ENCODE peak calls at places on chromosome 10, in seven cellular contexts. U, D, R, Y, O, Z and E are unnamed samples.

GRCh38 chr10:77405771-77406241 is 231.8 kb downstream of the KCNMA1 start:
- DNase-seq in U (peak), R (peak), D (no peak), O (peak), Y (no peak), Z (peak), E (no peak)

GRCh38 chr10:63713191-63714144 is 192.3 kb downstream of the REEP3 start:
- DNase-seq in U (peak), Y (no peak), R (no peak), D (no peak), O (peak), Z (peak), E (no peak)

GRCh38 chr10:26486985-26487850 is 49.1 kb downstream of the APBB1IP start:
- DNase-seq in R (no peak), Z (no peak), Y (no peak), O (no peak), U (no peak), D (peak), E (no peak)

GRCh38 chr10:118962159-118962863 is 67.2 kb upstream of the NANOS1 start:
- DNase-seq in O (no peak), U (no peak), R (no peak), Z (no peak), D (no peak), Y (no peak), E (no peak)

GRCh38 chr10:239109-239508 is 103.9 kb downstream of the ZMYND11 start:
- DNase-seq in D (no peak), O (no peak), Y (no peak), U (no peak), Z (no peak), R (no peak), E (no peak)

GRCh38 chr10:68047554-68048327 is 27.3 kb downstream of the HERC4 start:
- DNase-seq in D (no peak), Z (no peak), U (no peak), Y (no peak), R (no peak), O (no peak), E (no peak)

GRCh38 chr10:6176691-6177231 is 26.0 kb upstream of the PFKFB3 start:
- DNase-seq in R (no peak), Z (no peak), Y (no peak), U (no peak), O (no peak), D (no peak), E (no peak)

GRCh38 chr10:108421256-108421655 is 1256.8 kb upstream of the SORCS1 start:
- DNase-seq in Z (no peak), Y (no peak), D (no peak), U (no peak), R (no peak), O (no peak), E (no peak)

GRCh38 chr10:69769395-69769989 is 32.2 kb upstream of the COL13A1 start:
- DNase-seq in U (peak), Y (no peak), O (peak), Z (peak), D (no peak), R (no peak), E (no peak)

GRCh38 chr10:14586901-14587300 is 187.8 kb downstream of the FAM107B start:
- DNase-seq in Z (no peak), Y (no peak), D (peak), O (no peak), R (no peak), U (no peak), E (no peak)

GRCh38 chr10:25902002-25902401 is 32.0 kb upstream of the MYO3A start:
- DNase-seq in R (no peak), O (no peak), D (no peak), U (no peak), Z (no peak), Y (no peak), E (no peak)

GRCh38 chr10:86969421-86970041 is 1.2 kb downstream of the ADIRF start:
- DNase-seq in Y (no peak), D (no peak), Z (no peak), U (no peak), O (peak), R (no peak), E (no peak)

GRCh38 chr10:72846225-72846624 is 47.3 kb upstream of the OIT3 start:
- DNase-seq in D (no peak), Z (no peak), O (no peak), R (no peak), U (no peak), Y (no peak), E (no peak)

GRCh38 chr10:24451325-24451820 is 242.4 kb downstream of the KIAA1217 start:
- DNase-seq in R (no peak), Y (no peak), Z (no peak), U (no peak), O (no peak), D (no peak), E (no peak)
- H3K27ac ChIP-seq in R (peak), Y (no peak), Z (no peak), U (no peak), O (no peak), D (no peak), E (no peak)

GRCh38 chr10:59675812-59676211 is 33.8 kb downstream of the SLC16A9 start:
- DNase-seq in D (no peak), U (no peak), O (peak), R (no peak), Y (no peak), Z (peak), E (no peak)
- TF ChIP-seq CTCF in D (no peak), U (no peak), O (peak), R (no peak), Y (no peak), Z (peak), E (no peak)

DNA sequence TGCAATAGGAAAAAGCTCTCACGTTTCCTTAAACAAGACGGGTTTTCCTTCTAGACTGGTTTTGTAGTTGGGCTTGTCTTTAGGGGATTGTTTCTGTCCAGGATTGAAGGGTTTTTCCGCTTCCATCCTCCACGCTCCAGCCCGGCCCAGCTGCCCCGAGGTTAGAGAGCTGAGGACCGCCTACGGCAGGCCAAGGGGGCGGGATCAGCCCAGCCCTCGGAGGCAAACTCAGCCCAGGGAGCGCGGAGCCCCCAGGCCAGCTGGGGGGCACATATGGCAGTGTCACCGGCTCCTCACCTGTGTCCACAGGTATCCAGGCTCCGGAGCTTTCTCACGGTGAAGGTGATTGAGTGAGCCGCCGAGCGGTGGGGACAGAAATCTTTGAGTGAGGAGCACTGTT is 539.2 kb upstream of the MGMT start:
- DNase-seq in D (no peak), Z (no peak), R (no peak), Y (no peak), U (peak), O (no peak), E (no peak)
- H3K27ac ChIP-seq in D (no peak), Z (no peak), R (no peak), Y (no peak), U (no peak), O (no peak), E (peak)

DNA sequence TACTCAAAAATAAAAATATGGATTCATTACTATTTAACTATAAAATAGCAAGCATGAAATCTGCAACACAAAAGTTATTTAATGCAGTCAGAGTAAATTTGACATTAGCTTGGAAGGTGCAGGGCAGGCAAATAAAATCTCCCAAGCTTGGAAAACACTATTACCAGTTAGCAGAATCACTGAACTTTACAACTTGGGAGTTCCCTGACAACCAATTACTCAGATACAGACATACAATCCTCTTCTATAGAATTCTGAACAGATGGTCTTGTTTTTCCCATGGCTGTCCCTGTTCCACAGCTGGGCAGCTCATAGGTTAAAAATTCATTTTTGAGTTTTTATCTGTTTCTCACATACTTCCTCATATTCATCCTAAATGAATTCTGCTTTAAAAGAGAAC is 1002.6 kb downstream of the SORCS3 start:
- DNase-seq in Z (no peak), Y (no peak), U (no peak), R (no peak), D (no peak), O (no peak), E (no peak)
- TF ChIP-seq CTCF in Z (no peak), Y (no peak), U (no peak), R (no peak), D (no peak), O (no peak), E (no peak)

GRCh38 chr10:12605580-12606405 is 256.4 kb downstream of the CAMK1D start:
- DNase-seq in D (peak), O (no peak), U (peak), Z (peak), Y (no peak), R (peak), E (peak)

GRCh38 chr10:12603766-12604470 is 254.6 kb downstream of the CAMK1D start:
- DNase-seq in U (no peak), Z (no peak), O (no peak), Y (no peak), R (no peak), D (no peak), E (no peak)

GRCh38 chr10:12608761-12609160 is 259.4 kb downstream of the CAMK1D start:
- DNase-seq in O (no peak), R (no peak), D (no peak), U (no peak), Y (no peak), Z (no peak), E (no peak)

GRCh38 chr10:12609435-12609834 is 260.1 kb downstream of the CAMK1D start:
- DNase-seq in U (no peak), R (no peak), Z (no peak), D (no peak), O (no peak), Y (no peak), E (no peak)

GRCh38 chr10:12606461-12606860 is 257.1 kb downstream of the CAMK1D start:
- DNase-seq in O (no peak), D (no peak), Y (no peak), U (no peak), Z (no peak), R (no peak), E (no peak)
- H3K27ac ChIP-seq in O (no peak), D (peak), Y (no peak), U (peak), Z (no peak), R (peak), E (peak)

GRCh38 chr10:103854687-103855423 is 521 bp downstream of the SH3PXD2A start:
- DNase-seq in D (peak), R (peak), Z (peak), Y (no peak), U (peak), O (peak), E (no peak)
- TF ChIP-seq CTCF in D (no peak), R (peak), Z (peak), Y (no peak), U (no peak), O (no peak), E (no peak)

GRCh38 chr10:61617180-61617579 is 45.5 kb upstream of the CABCOCO1 start:
- DNase-seq in O (no peak), D (no peak), R (no peak), Z (no peak), U (no peak), Y (no peak), E (no peak)
- H3K27ac ChIP-seq in O (no peak), D (no peak), R (no peak), Z (no peak), U (no peak), Y (no peak), E (no peak)

GRCh38 chr10:16853201-16853600 is 36.0 kb upstream of the RSU1 start:
- DNase-seq in O (no peak), Z (no peak), D (no peak), Y (no peak), U (no peak), R (no peak), E (no peak)
- TF ChIP-seq CTCF in O (peak), Z (no peak), D (no peak), Y (peak), U (no peak), R (no peak), E (no peak)

DNA sequence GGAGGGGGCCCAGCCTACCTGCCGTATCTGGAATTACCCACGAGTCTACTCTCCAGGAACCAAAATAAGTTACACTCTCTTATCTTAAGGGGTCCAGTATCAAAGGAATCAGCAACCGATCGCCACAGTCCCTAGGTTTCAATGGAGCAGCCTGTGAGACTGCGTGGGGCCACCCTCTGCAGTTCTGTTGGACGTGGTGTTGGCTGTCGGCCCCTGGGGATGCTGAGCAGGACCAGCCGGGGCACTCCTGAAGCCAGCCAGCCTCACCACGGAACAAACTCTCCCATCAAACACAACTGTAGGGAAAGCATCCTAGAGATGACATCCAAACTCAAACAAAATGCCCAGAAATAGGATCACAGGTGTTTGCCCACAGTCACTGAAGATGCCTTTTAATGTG is 25.5 kb upstream of the ABLIM1 start:
- DNase-seq in O (no peak), D (no peak), Z (no peak), R (no peak), Y (no peak), U (no peak), E (no peak)
- H3K27ac ChIP-seq in O (no peak), D (no peak), Z (no peak), R (peak), Y (no peak), U (no peak), E (peak)

DNA sequence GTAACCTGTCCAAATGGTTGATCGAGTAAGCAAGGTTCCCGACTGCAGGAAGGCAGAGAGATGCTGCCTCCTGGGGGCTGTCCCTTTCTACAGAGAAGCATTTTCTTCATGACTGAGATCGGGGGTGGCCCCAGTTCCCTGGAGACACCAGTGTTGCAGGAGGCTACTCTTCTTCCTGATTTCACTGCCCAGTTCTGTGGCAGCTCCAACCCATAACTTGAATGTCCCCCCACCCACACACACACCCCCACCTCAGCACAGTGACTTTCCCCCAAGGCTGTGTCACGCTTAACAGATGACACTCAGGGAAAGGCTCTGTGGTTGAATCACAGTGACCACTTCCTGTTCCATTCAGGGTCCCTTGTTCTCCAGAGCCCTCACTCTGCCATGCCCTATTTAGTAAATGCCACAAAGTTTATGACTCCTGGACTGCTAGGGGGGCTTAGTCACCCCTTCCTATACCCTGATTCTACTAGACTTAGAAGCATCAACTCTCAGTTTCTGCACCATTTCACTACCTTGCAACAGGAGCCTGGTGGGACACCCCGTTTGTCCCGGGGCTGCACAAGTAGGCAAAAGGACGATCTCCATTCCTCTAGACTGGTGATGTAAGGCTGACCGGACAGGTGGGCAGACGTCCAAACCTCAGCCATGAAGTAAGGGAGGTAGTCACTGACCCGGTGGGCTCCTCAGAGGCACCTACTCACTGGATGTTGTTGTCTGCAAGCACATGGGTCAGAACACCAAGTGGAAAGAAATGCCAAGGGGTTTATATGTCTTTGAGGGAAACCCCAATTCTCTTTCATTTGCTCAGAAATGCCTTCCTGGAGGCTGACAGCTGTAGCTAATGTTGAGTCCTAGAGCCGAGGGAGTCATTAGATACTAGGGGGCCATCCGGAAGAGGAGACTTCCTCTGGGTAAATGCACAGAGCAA is 31.3 kb upstream of the SMC3 start:
- DNase-seq in O (no peak), Z (peak), D (peak), U (no peak), R (no peak), Y (no peak), E (no peak)
- TF ChIP-seq CTCF in O (peak), Z (peak), D (peak), U (no peak), R (no peak), Y (peak), E (no peak)